ENCODE peak calls at places on chromosomes 11 and 22, in eight cellular contexts. M, W, D, J, L, H, N and I are unnamed samples.

GRCh38 chr11:129106788-129107187 is 85.3 kb downstream of the ARHGAP32 start:
- DNase-seq in N (no peak), M (no peak), W (no peak), J (no peak), H (no peak), D (no peak), L (no peak), I (no peak)

GRCh38 chr11:102592634-102593581 is 32.2 kb downstream of the MMP20 start:
- DNase-seq in N (no peak), M (no peak), H (no peak), J (no peak), W (no peak), D (no peak), L (no peak), I (no peak)

GRCh38 chr22:45882881-45883810 is 93.8 kb downstream of the WNT7B start:
- DNase-seq in W (no peak), H (peak; percentile 34), J (no peak), D (no peak), N (no peak), L (no peak), M (no peak), I (no peak)

GRCh38 chr11:72239849-72240460 is 4.0 kb downstream of the PHOX2A start:
- DNase-seq in L (peak; percentile 68), H (peak; percentile 81), W (no peak), M (no peak), D (no peak), N (no peak), J (no peak), I (no peak)

GRCh38 chr11:75831915-75832502 is 17.0 kb downstream of the UVRAG start:
- DNase-seq in H (no peak), D (no peak), M (no peak), J (no peak), N (no peak), L (no peak), W (no peak), I (no peak)

GRCh38 chr11:125903753-125904659 is at the start of gene DDX25:
- DNase-seq in L (peak; percentile 43), H (no peak), J (peak; percentile 35), D (peak; percentile 55), N (no peak), M (no peak), W (no peak), I (no peak)

GRCh38 chr11:65861533-65862183 is 1.4 kb downstream of the MUS81 start:
- DNase-seq in W (no peak), H (no peak), L (no peak), N (no peak), D (no peak), M (no peak), J (no peak), I (no peak)

GRCh38 chr11:85531498-85531897 is 95.6 kb downstream of the DLG2 start:
- DNase-seq in D (no peak), M (no peak), N (no peak), L (no peak), J (no peak), W (no peak), H (no peak), I (no peak)